ENCODE peak calls at places on chromosomes 11 and 22, in seven cellular contexts. One of them, this sample, is unnamed.
A peak's percentile ranks its signal among the peaks of the same experiment; 100 is the strongest.

GRCh38 chr11:31995525-31996123 is 95.2 kb upstream of the RCN1 start:
- DNase-seq in RPMI8226: peak; percentile 19
- DNase-seq in small intestine: peak; percentile 51
- DNase-seq in fibroblast of the conjunctiva: no peak
- DNase-seq in right lobe of liver: no peak
- DNase-seq in stimulated activated CD4-positive, alpha-beta T cell treated with anti-CD3 and anti-CD28 coated beads, Interleukin-1b, Interleukin-23, amount 100 ng/mL, for 1 hour: no peak
- DNase-seq in caudate nucleus: no peak
- DNase-seq in this sample: no peak

GRCh38 chr11:76317296-76317695 is 63.6 kb downstream of the THAP12 start:
- DNase-seq in RPMI8226: no peak
- DNase-seq in small intestine: no peak
- DNase-seq in fibroblast of the conjunctiva: no peak
- DNase-seq in stimulated activated CD4-positive, alpha-beta T cell treated with anti-CD3 and anti-CD28 coated beads, Interleukin-1b, Interleukin-23, amount 100 ng/mL, for 1 hour: no peak
- DNase-seq in caudate nucleus: no peak
- DNase-seq in right lobe of liver: no peak
- DNase-seq in this sample: no peak

GRCh38 chr22:19178065-19178658 is 374 bp downstream of the SLC25A1 start:
- DNase-seq in right lobe of liver: no peak
- DNase-seq in stimulated activated CD4-positive, alpha-beta T cell treated with anti-CD3 and anti-CD28 coated beads, Interleukin-1b, Interleukin-23, amount 100 ng/mL, for 1 hour: no peak
- DNase-seq in fibroblast of the conjunctiva: no peak
- DNase-seq in small intestine: peak; percentile 79
- DNase-seq in caudate nucleus: no peak
- DNase-seq in RPMI8226: peak; percentile 33
- DNase-seq in this sample: peak; percentile 71

GRCh38 chr11:8707541-8708270 is 25.1 kb downstream of the RPL27A start:
- DNase-seq in fibroblast of the conjunctiva: no peak
- DNase-seq in stimulated activated CD4-positive, alpha-beta T cell treated with anti-CD3 and anti-CD28 coated beads, Interleukin-1b, Interleukin-23, amount 100 ng/mL, for 1 hour: no peak
- DNase-seq in small intestine: no peak
- DNase-seq in right lobe of liver: no peak
- DNase-seq in caudate nucleus: no peak
- DNase-seq in RPMI8226: no peak
- DNase-seq in this sample: no peak

GRCh38 chr22:46660604-46661201 is 40.5 kb downstream of the GRAMD4 start:
- DNase-seq in right lobe of liver: no peak
- DNase-seq in small intestine: peak; percentile 95
- DNase-seq in caudate nucleus: no peak
- DNase-seq in RPMI8226: peak; percentile 71
- DNase-seq in fibroblast of the conjunctiva: no peak
- DNase-seq in stimulated activated CD4-positive, alpha-beta T cell treated with anti-CD3 and anti-CD28 coated beads, Interleukin-1b, Interleukin-23, amount 100 ng/mL, for 1 hour: no peak
- DNase-seq in this sample: peak; percentile 21

GRCh38 chr11:13664351-13664750 is 4.1 kb upstream of the FAR1 start:
- DNase-seq in small intestine: no peak
- DNase-seq in caudate nucleus: no peak
- DNase-seq in fibroblast of the conjunctiva: no peak
- DNase-seq in stimulated activated CD4-positive, alpha-beta T cell treated with anti-CD3 and anti-CD28 coated beads, Interleukin-1b, Interleukin-23, amount 100 ng/mL, for 1 hour: no peak
- DNase-seq in RPMI8226: no peak
- DNase-seq in right lobe of liver: no peak
- DNase-seq in this sample: no peak

GRCh38 chr11:86811637-86812321 is 11.4 kb downstream of the PRSS23 start:
- DNase-seq in RPMI8226: no peak
- DNase-seq in fibroblast of the conjunctiva: peak; percentile 40
- DNase-seq in right lobe of liver: no peak
- DNase-seq in stimulated activated CD4-positive, alpha-beta T cell treated with anti-CD3 and anti-CD28 coated beads, Interleukin-1b, Interleukin-23, amount 100 ng/mL, for 1 hour: no peak
- DNase-seq in small intestine: peak; percentile 86
- DNase-seq in caudate nucleus: no peak
- DNase-seq in this sample: no peak

GRCh38 chr11:101661559-101661958 is 77.8 kb upstream of the TRPC6 start:
- DNase-seq in small intestine: no peak
- DNase-seq in RPMI8226: no peak
- DNase-seq in stimulated activated CD4-positive, alpha-beta T cell treated with anti-CD3 and anti-CD28 coated beads, Interleukin-1b, Interleukin-23, amount 100 ng/mL, for 1 hour: no peak
- DNase-seq in right lobe of liver: no peak
- DNase-seq in caudate nucleus: no peak
- DNase-seq in fibroblast of the conjunctiva: no peak
- DNase-seq in this sample: no peak

GRCh38 chr22:39290724-39291161 is 28.7 kb downstream of the RPL3 start:
- DNase-seq in right lobe of liver: peak; percentile 92
- DNase-seq in caudate nucleus: no peak
- DNase-seq in RPMI8226: peak; percentile 74
- DNase-seq in stimulated activated CD4-positive, alpha-beta T cell treated with anti-CD3 and anti-CD28 coated beads, Interleukin-1b, Interleukin-23, amount 100 ng/mL, for 1 hour: no peak
- DNase-seq in small intestine: no peak
- DNase-seq in fibroblast of the conjunctiva: no peak
- DNase-seq in this sample: no peak

GRCh38 chr11:8363924-8364323 is 100.2 kb upstream of the LMO1 start:
- DNase-seq in right lobe of liver: no peak
- DNase-seq in fibroblast of the conjunctiva: no peak
- DNase-seq in RPMI8226: no peak
- DNase-seq in small intestine: no peak
- DNase-seq in stimulated activated CD4-positive, alpha-beta T cell treated with anti-CD3 and anti-CD28 coated beads, Interleukin-1b, Interleukin-23, amount 100 ng/mL, for 1 hour: no peak
- DNase-seq in caudate nucleus: no peak
- DNase-seq in this sample: no peak

GRCh38 chr11:113725883-113726405 is 19.8 kb upstream of the TMPRSS5 start:
- DNase-seq in caudate nucleus: no peak
- DNase-seq in right lobe of liver: no peak
- DNase-seq in small intestine: peak; percentile 87
- DNase-seq in RPMI8226: no peak
- DNase-seq in stimulated activated CD4-positive, alpha-beta T cell treated with anti-CD3 and anti-CD28 coated beads, Interleukin-1b, Interleukin-23, amount 100 ng/mL, for 1 hour: no peak
- DNase-seq in fibroblast of the conjunctiva: no peak
- DNase-seq in this sample: no peak

GRCh38 chr22:46827781-46828180 is 65.3 kb downstream of the TBC1D22A start:
- DNase-seq in right lobe of liver: no peak
- DNase-seq in RPMI8226: no peak
- DNase-seq in caudate nucleus: no peak
- DNase-seq in fibroblast of the conjunctiva: no peak
- DNase-seq in stimulated activated CD4-positive, alpha-beta T cell treated with anti-CD3 and anti-CD28 coated beads, Interleukin-1b, Interleukin-23, amount 100 ng/mL, for 1 hour: no peak
- DNase-seq in small intestine: no peak
- DNase-seq in this sample: no peak

GRCh38 chr11:60121259-60121658 is 32.8 kb downstream of the MS4A2 start:
- DNase-seq in stimulated activated CD4-positive, alpha-beta T cell treated with anti-CD3 and anti-CD28 coated beads, Interleukin-1b, Interleukin-23, amount 100 ng/mL, for 1 hour: no peak
- DNase-seq in fibroblast of the conjunctiva: no peak
- DNase-seq in RPMI8226: no peak
- DNase-seq in small intestine: peak; percentile 69
- DNase-seq in caudate nucleus: no peak
- DNase-seq in right lobe of liver: no peak
- DNase-seq in this sample: no peak

GRCh38 chr22:42368379-42369249 is 63.6 kb downstream of the NFAM1 start:
- DNase-seq in fibroblast of the conjunctiva: no peak
- DNase-seq in stimulated activated CD4-positive, alpha-beta T cell treated with anti-CD3 and anti-CD28 coated beads, Interleukin-1b, Interleukin-23, amount 100 ng/mL, for 1 hour: no peak
- DNase-seq in RPMI8226: peak; percentile 70
- DNase-seq in right lobe of liver: peak; percentile 46
- DNase-seq in small intestine: peak; percentile 17
- DNase-seq in caudate nucleus: no peak
- DNase-seq in this sample: peak; percentile 19

GRCh38 chr22:23302171-23303002 is 122.1 kb downstream of the BCR start:
- DNase-seq in right lobe of liver: peak; percentile 7
- DNase-seq in caudate nucleus: no peak
- DNase-seq in small intestine: no peak
- DNase-seq in RPMI8226: no peak
- DNase-seq in fibroblast of the conjunctiva: no peak
- DNase-seq in stimulated activated CD4-positive, alpha-beta T cell treated with anti-CD3 and anti-CD28 coated beads, Interleukin-1b, Interleukin-23, amount 100 ng/mL, for 1 hour: no peak
- DNase-seq in this sample: no peak

GRCh38 chr11:65290448-65291165 is 24.1 kb upstream of the CDC42EP2 start:
- DNase-seq in small intestine: no peak
- DNase-seq in RPMI8226: no peak
- DNase-seq in stimulated activated CD4-positive, alpha-beta T cell treated with anti-CD3 and anti-CD28 coated beads, Interleukin-1b, Interleukin-23, amount 100 ng/mL, for 1 hour: no peak
- DNase-seq in right lobe of liver: peak; percentile 69
- DNase-seq in caudate nucleus: no peak
- DNase-seq in fibroblast of the conjunctiva: peak; percentile 95
- DNase-seq in this sample: no peak

This sample was measured in CD8-positive, alpha-beta T cell.